ENCODE peak calls at places on chromosomes 5 and 9, in four cellular contexts. J is endodermal cell, N is neural progenitor cell, W is fibroblast of lung. F is an unnamed sample.

GRCh38 chr9:133191989-133192388 is 17.1 kb downstream of the OBP2B start:
- DNase-seq in J (no peak), W (no peak), N (no peak), F (no peak)

GRCh38 chr9:90107021-90107771 is 502.4 kb downstream of the GADD45G start:
- DNase-seq in N (no peak), W (no peak), J (no peak), F (no peak)

GRCh38 chr5:2001300-2001699 is 118.6 kb upstream of the IRX4 start:
- DNase-seq in W (no peak), N (no peak), J (no peak), F (no peak)

GRCh38 chr5:141958113-141958512 is at the start of gene PCDH12:
- DNase-seq in W (no peak), N (no peak), J (no peak), F (no peak)

GRCh38 chr5:155004138-155004744 is 9.3 kb upstream of the KIF4B start:
- DNase-seq in J (peak; percentile 90), W (no peak), N (peak; percentile 64), F (no peak)

GRCh38 chr5:171478946-171479775 is 59.7 kb downstream of the FGF18 start:
- DNase-seq in J (peak; percentile 60), W (no peak), N (no peak), F (no peak)

GRCh38 chr5:37975531-37975930 is 135.7 kb upstream of the GDNF start:
- DNase-seq in J (no peak), N (no peak), W (no peak), F (no peak)

GRCh38 chr5:132561601-132562000 is 4.8 kb downstream of the RAD50 start:
- DNase-seq in W (no peak), N (no peak), J (no peak), F (no peak)

GRCh38 chr5:83331842-83332241 is 139.7 kb upstream of the VCAN start:
- DNase-seq in N (no peak), J (no peak), W (peak; percentile 17), F (no peak)

GRCh38 chr5:34530637-34531036 is 125.5 kb upstream of the RAI14 start:
- DNase-seq in W (peak; percentile 55), N (no peak), J (no peak), F (no peak)

GRCh38 chr9:107548298-107549142 is 59.0 kb upstream of the KLF4 start:
- DNase-seq in N (no peak), J (no peak), W (peak; percentile 97), F (no peak)

GRCh38 chr5:39102684-39103155 is 28.5 kb upstream of the RICTOR start:
- DNase-seq in J (no peak), W (peak; percentile 58), N (no peak), F (no peak)

GRCh38 chr9:137423001-137423809 is at the start of the genes EXD3 and NOXA1:
- DNase-seq in W (peak; percentile 93), N (peak; percentile 98), J (peak; percentile 98), F (peak; percentile 94)

GRCh38 chr9:78278177-78278777 is 18.6 kb upstream of the PSAT1 start:
- DNase-seq in J (no peak), N (no peak), W (peak; percentile 97), F (no peak)

GRCh38 chr5:58105836-58106235 is 354.1 kb downstream of the PLK2 start:
- DNase-seq in W (no peak), J (no peak), N (no peak), F (no peak)

GRCh38 chr9:111985315-111985714 is 88.7 kb downstream of the UGCG start:
- DNase-seq in W (no peak), J (no peak), N (no peak), F (no peak)

GRCh38 chr9:138060881-138061280 is 183.3 kb downstream of the CACNA1B start:
- DNase-seq in J (peak; percentile 16), W (no peak), N (no peak), F (no peak)

GRCh38 chr9:16442622-16443021 is 427.8 kb downstream of the BNC2 start:
- DNase-seq in N (peak; percentile 30), W (peak; percentile 64), J (peak; percentile 79), F (no peak)

GRCh38 chr9:136720251-136720886 is 8.0 kb downstream of the DIPK1B start:
- DNase-seq in N (peak; percentile 70), W (no peak), J (peak; percentile 63), F (no peak)

GRCh38 chr5:154190652-154191304 is at the start of gene GALNT10:
- DNase-seq in W (peak; percentile 71), N (peak; percentile 91), J (no peak), F (peak; percentile 52)

GRCh38 chr9:111272571-111272970 is 57.5 kb downstream of the OR2K2 start:
- DNase-seq in J (no peak), N (peak; percentile 18), W (no peak), F (no peak)

GRCh38 chr9:4939118-4939561 is 45.9 kb upstream of the JAK2 start:
- DNase-seq in J (no peak), N (no peak), W (no peak), F (no peak)

GRCh38 chr9:83932001-83932400 is 10.8 kb upstream of the KIF27 start:
- DNase-seq in N (no peak), J (no peak), W (no peak), F (no peak)

GRCh38 chr5:170719551-170719950 is 64.0 kb upstream of the GABRP start:
- DNase-seq in W (no peak), N (no peak), J (no peak), F (no peak)

GRCh38 chr5:77077821-77078176 is 9.3 kb downstream of the ZBED3 start:
- DNase-seq in N (no peak), J (no peak), W (no peak), F (no peak)

GRCh38 chr9:135359764-135360163 is 119.8 kb upstream of the PPP1R26 start:
- DNase-seq in J (no peak), W (no peak), N (no peak), F (no peak)

GRCh38 chr5:14029185-14029584 is 84.7 kb upstream of the DNAH5 start:
- DNase-seq in W (no peak), J (no peak), N (no peak), F (no peak)

GRCh38 chr9:123382659-123383511 is 26.9 kb downstream of the CRB2 start:
- DNase-seq in W (no peak), J (no peak), N (no peak), F (no peak)

GRCh38 chr5:5583023-5583765 is 160.7 kb downstream of the ICE1 start:
- DNase-seq in J (no peak), W (no peak), N (no peak), F (no peak)

GRCh38 chr5:150141544-150142188 is 14.0 kb downstream of the PDGFRB start:
- DNase-seq in W (peak; percentile 82), N (peak; percentile 83), J (peak; percentile 80), F (no peak)
- H3K4me1 ChIP-seq in W (peaks cover 84% of the 10 kb centered on the region), N (peaks cover 58% of the 10 kb centered on the region), J (peaks cover 37% of the 10 kb centered on the region), F (no peaks in the 10 kb centered on the region)

DNA sequence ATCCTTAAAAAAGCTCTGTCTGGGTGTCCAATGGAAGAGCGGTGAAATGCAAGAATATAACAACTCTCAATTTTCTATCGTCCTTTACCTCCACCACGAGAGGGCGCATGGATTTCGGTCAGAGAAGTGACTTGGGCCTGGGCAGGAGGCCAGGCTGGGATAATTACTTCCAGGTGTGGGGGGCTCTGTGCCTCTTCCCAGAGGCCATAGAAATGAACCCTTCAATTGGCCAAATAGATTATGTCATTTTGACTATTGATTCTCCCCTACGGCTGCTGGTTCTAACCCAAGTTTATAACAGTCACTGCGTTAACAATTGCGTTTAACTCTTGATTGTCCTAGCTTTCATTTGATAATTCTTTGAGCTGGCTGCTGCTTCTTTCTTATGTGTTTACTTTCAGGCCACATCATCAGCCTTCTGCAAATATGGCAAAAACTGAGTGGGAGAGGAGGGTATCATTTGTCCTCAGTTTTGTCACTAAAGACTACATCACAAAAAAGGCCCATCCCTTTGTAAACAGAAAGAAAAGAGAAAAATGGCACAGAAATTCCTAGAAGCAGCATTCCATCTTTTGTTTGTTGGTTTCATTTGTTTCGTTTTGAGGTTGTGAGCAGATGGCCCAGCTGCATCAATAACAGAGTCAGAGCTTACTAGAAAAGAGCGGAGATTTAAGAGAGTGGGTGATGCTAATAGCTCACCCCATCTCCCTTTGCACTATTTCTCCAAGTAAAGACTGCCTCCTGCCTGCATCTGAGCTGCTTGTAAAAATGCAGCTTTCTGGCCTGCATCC is 45.4 kb upstream of the ZFR start:
- DNase-seq in J (peak; percentile 89), W (peak; percentile 90), N (peak; percentile 86), F (peak; percentile 52)
- H3K4me3 ChIP-seq in J (no peak overlapping the region), W (no peak overlapping the region), N (no peak overlapping the region), F (no peak overlapping the region)

DNA sequence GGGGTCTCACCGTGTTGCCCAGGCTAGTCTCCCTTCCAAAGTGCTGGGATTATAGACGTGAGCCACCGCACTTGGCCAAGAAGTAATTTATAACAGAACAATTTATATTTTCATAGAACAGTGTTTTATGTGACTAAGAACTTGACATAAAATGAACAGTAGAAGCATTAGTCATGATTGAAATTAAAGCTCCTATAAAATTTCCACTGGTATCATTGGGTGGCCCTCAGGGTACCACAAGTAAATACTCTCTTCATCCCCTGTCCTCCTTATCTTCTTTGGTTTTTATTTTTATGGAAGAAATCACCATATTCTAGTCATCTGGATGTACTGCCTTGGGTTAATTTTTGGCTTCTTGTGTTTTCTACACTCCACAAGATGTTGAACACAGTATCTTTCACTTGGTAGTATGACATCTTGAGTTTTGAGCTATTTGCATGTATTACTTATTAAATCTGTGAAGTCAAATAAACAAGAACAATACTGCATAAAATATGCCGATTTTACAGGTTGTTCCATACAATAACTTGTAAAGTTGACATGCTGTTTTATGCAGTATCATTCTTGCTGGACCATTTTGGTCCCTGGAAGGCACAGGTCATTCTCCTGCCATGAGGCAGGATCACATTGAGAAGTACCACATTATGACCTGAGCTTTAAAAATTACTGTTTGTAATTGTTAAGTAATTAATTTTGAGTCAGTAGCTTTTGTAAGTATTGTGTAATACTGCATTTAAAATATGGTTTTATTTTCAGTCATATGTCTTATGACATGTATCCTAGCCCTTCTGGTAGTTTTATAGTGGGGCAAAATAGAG is 24.4 kb downstream of the LMNB1 start:
- DNase-seq in J (no peak), W (no peak), N (no peak), F (no peak)
- H3K4me1 ChIP-seq in J (no peaks in the 10 kb centered on the region), W (peaks cover 6% of the 10 kb centered on the region), N (no peaks in the 10 kb centered on the region), F (no peaks in the 10 kb centered on the region)

GRCh38 chr9:127397722-127398647 is 1.0 kb downstream of the SLC2A8 start:
- DNase-seq in J (peak; percentile 78), N (peak; percentile 71), W (peak; percentile 25), F (no peak)

GRCh38 chr9:127396808-127397721 is at the start of gene SLC2A8:
- DNase-seq in J (peak; percentile 100), N (peak; percentile 100), W (peak; percentile 99), F (peak; percentile 97)

GRCh38 chr9:127393680-127394079 is 3.3 kb upstream of the SLC2A8 start:
- DNase-seq in W (peak; percentile 52), J (no peak), N (no peak), F (no peak)

GRCh38 chr9:127396253-127396807 is 639 bp upstream of the SLC2A8 start:
- DNase-seq in J (no peak), N (no peak), W (no peak), F (no peak)

GRCh38 chr9:127395491-127396252 is 1.3 kb upstream of the SLC2A8 start:
- DNase-seq in J (no peak), W (no peak), N (no peak), F (no peak)
- H3K4me3 ChIP-seq in J (peak overlapping the region; percentile 80), W (no peak overlapping the region), N (peak overlapping the region; percentile 50), F (no peak overlapping the region)

GRCh38 chr5:9125852-9126251 is 420.0 kb downstream of the SEMA5A start:
- DNase-seq in N (no peak), J (no peak), W (no peak), F (no peak)
- H3K4me1 ChIP-seq in N (peaks cover 8% of the 10 kb centered on the region), J (peaks cover 4% of the 10 kb centered on the region), W (no peaks in the 10 kb centered on the region), F (no peaks in the 10 kb centered on the region)

F was measured in CD8-positive, alpha-beta memory T cell.